ENCODE peak calls at places on chromosomes 16 and 17, in five cellular contexts. One of them, this sample, is unnamed.

GRCh38 chr17:56973520-56973919 is 4.4 kb upstream of the SCPEP1 start:
- DNase-seq in HL-60: no peak
- DNase-seq in spleen: no peak
- DNase-seq in transverse colon: no peak
- DNase-seq in HCT116: no peak
- DNase-seq in this sample: no peak

GRCh38 chr17:45895304-45895968 is 1.1 kb downstream of the MAPT start:
- DNase-seq in HL-60: no peak
- DNase-seq in spleen: no peak
- DNase-seq in transverse colon: no peak
- DNase-seq in HCT116: no peak
- DNase-seq in this sample: no peak

GRCh38 chr16:70468776-70469525 is 14.6 kb downstream of the FCSK start:
- DNase-seq in HL-60: no peak
- DNase-seq in spleen: no peak
- DNase-seq in transverse colon: no peak
- DNase-seq in HCT116: no peak
- DNase-seq in this sample: no peak

GRCh38 chr17:77371117-77371887 is 230.5 kb downstream of the SEC14L1 start:
- DNase-seq in HL-60: no peak
- DNase-seq in spleen: peak; percentile 72
- DNase-seq in transverse colon: no peak
- DNase-seq in HCT116: no peak
- DNase-seq in this sample: no peak

GRCh38 chr16:85204242-85205010 is 92.2 kb upstream of the CIBAR2 start:
- DNase-seq in HL-60: no peak
- DNase-seq in spleen: no peak
- DNase-seq in transverse colon: no peak
- DNase-seq in HCT116: no peak
- DNase-seq in this sample: no peak

GRCh38 chr17:71724339-71724738 is 396.5 kb upstream of the SOX9 start:
- DNase-seq in HL-60: no peak
- DNase-seq in spleen: no peak
- DNase-seq in transverse colon: no peak
- DNase-seq in HCT116: no peak
- DNase-seq in this sample: no peak

GRCh38 chr16:47392114-47392513 is 68.7 kb downstream of the ITFG1 start:
- DNase-seq in HL-60: peak; percentile 87
- DNase-seq in spleen: no peak
- DNase-seq in transverse colon: no peak
- DNase-seq in HCT116: peak; percentile 31
- DNase-seq in this sample: no peak

GRCh38 chr17:68514809-68515208 is 2.6 kb downstream of the PRKAR1A start:
- DNase-seq in HL-60: no peak
- DNase-seq in spleen: no peak
- DNase-seq in transverse colon: no peak
- DNase-seq in HCT116: no peak
- DNase-seq in this sample: no peak

GRCh38 chr16:9570521-9570920 is 479.1 kb downstream of the HAPSTR1 start:
- DNase-seq in HL-60: no peak
- DNase-seq in spleen: no peak
- DNase-seq in transverse colon: no peak
- DNase-seq in HCT116: no peak
- DNase-seq in this sample: no peak

GRCh38 chr17:12568358-12569251 is 97.1 kb upstream of the MYOCD start:
- DNase-seq in HL-60: no peak
- DNase-seq in spleen: no peak
- DNase-seq in transverse colon: no peak
- DNase-seq in HCT116: no peak
- DNase-seq in this sample: no peak

GRCh38 chr17:33982872-33983271 is 272.2 kb upstream of the CCL2 start:
- DNase-seq in HL-60: no peak
- DNase-seq in spleen: no peak
- DNase-seq in transverse colon: no peak
- DNase-seq in HCT116: no peak
- DNase-seq in this sample: no peak

GRCh38 chr17:48542956-48543853 is 1.7 kb downstream of the HOXB2 start:
- DNase-seq in HL-60: no peak
- DNase-seq in spleen: no peak
- DNase-seq in transverse colon: peak; percentile 57
- DNase-seq in HCT116: no peak
- DNase-seq in this sample: peak; percentile 63

GRCh38 chr17:5584971-5585794 is 874 bp upstream of the NLRP1 start:
- DNase-seq in HL-60: peak; percentile 6
- DNase-seq in spleen: no peak
- DNase-seq in transverse colon: no peak
- DNase-seq in HCT116: no peak
- DNase-seq in this sample: no peak

GRCh38 chr16:15575293-15576049 is 67.5 kb downstream of the MARF1 start:
- DNase-seq in HL-60: no peak
- DNase-seq in spleen: no peak
- DNase-seq in transverse colon: no peak
- DNase-seq in HCT116: no peak
- DNase-seq in this sample: no peak

GRCh38 chr17:44260296-44260695 is 7.6 kb downstream of the SLC4A1 start:
- DNase-seq in HL-60: no peak
- DNase-seq in spleen: no peak
- DNase-seq in transverse colon: no peak
- DNase-seq in HCT116: no peak
- DNase-seq in this sample: no peak

GRCh38 chr17:64459284-64459747 is 10.4 kb downstream of the MILR1 start:
- DNase-seq in HL-60: no peak
- DNase-seq in spleen: no peak
- DNase-seq in transverse colon: peak; percentile 11
- DNase-seq in HCT116: peak; percentile 59
- DNase-seq in this sample: no peak

GRCh38 chr16:5024632-5025031 is 9.1 kb downstream of the NAGPA start:
- DNase-seq in HL-60: no peak
- DNase-seq in spleen: no peak
- DNase-seq in transverse colon: peak; percentile 44
- DNase-seq in HCT116: peak; percentile 24
- DNase-seq in this sample: no peak

GRCh38 chr17:67449885-67450755 is 73.0 kb downstream of the PITPNC1 start:
- DNase-seq in HL-60: no peak
- DNase-seq in spleen: no peak
- DNase-seq in transverse colon: no peak
- DNase-seq in HCT116: no peak
- DNase-seq in this sample: no peak

GRCh38 chr17:48492401-48493298 is 38.2 kb downstream of the HOXB1 start:
- DNase-seq in HL-60: no peak
- DNase-seq in spleen: peak; percentile 89
- DNase-seq in transverse colon: peak; percentile 80
- DNase-seq in HCT116: no peak
- DNase-seq in this sample: peak; percentile 76

GRCh38 chr17:61467416-61468262 is 15.4 kb downstream of the TBX4 start:
- DNase-seq in HL-60: no peak
- DNase-seq in spleen: peak; percentile 71
- DNase-seq in transverse colon: peak; percentile 32
- DNase-seq in HCT116: peak; percentile 59
- DNase-seq in this sample: no peak

GRCh38 chr17:3008336-3009279 is 54.8 kb downstream of the OR1D5 start:
- DNase-seq in HL-60: no peak
- DNase-seq in spleen: peak; percentile 59
- DNase-seq in transverse colon: no peak
- DNase-seq in HCT116: no peak
- DNase-seq in this sample: no peak

GRCh38 chr17:30344283-30345088 is 10.6 kb upstream of the TMIGD1 start:
- DNase-seq in HL-60: peak; percentile 94
- DNase-seq in spleen: no peak
- DNase-seq in transverse colon: peak; percentile 72
- DNase-seq in HCT116: no peak
- DNase-seq in this sample: no peak

GRCh38 chr16:70646260-70647241 is at the start of gene IL34:
- DNase-seq in HL-60: no peak
- DNase-seq in spleen: peak; percentile 79
- DNase-seq in transverse colon: no peak
- DNase-seq in HCT116: no peak
- DNase-seq in this sample: no peak

GRCh38 chr17:14919580-14920160 is 345.5 kb downstream of the PMP22 start:
- DNase-seq in HL-60: no peak
- DNase-seq in spleen: no peak
- DNase-seq in transverse colon: no peak
- DNase-seq in HCT116: no peak
- DNase-seq in this sample: no peak

GRCh38 chr17:17880577-17881196 is 43.9 kb upstream of the SREBF1 start:
- DNase-seq in HL-60: no peak
- DNase-seq in spleen: no peak
- DNase-seq in transverse colon: no peak
- DNase-seq in HCT116: no peak
- DNase-seq in this sample: no peak

GRCh38 chr17:17876959-17877547 is 40.3 kb upstream of the SREBF1 start:
- DNase-seq in HL-60: no peak
- DNase-seq in spleen: no peak
- DNase-seq in transverse colon: no peak
- DNase-seq in HCT116: no peak
- DNase-seq in this sample: peak; percentile 36

GRCh38 chr17:17874478-17874877 is 37.7 kb upstream of the SREBF1 start:
- DNase-seq in HL-60: no peak
- DNase-seq in spleen: no peak
- DNase-seq in transverse colon: no peak
- DNase-seq in HCT116: no peak
- DNase-seq in this sample: no peak

GRCh38 chr17:17873450-17873991 is 36.7 kb upstream of the SREBF1 start:
- DNase-seq in HL-60: no peak
- DNase-seq in spleen: no peak
- DNase-seq in transverse colon: no peak
- DNase-seq in HCT116: no peak
- DNase-seq in this sample: no peak

GRCh38 chr17:17877548-17878358 is 41.0 kb upstream of the SREBF1 start:
- DNase-seq in HL-60: no peak
- DNase-seq in spleen: peak; percentile 82
- DNase-seq in transverse colon: peak; percentile 55
- DNase-seq in HCT116: no peak
- DNase-seq in this sample: peak; percentile 61
- TF ChIP-seq CTCF in HL-60: no peak
- TF ChIP-seq CTCF in spleen: no peak
- TF ChIP-seq CTCF in transverse colon: no peak
- TF ChIP-seq CTCF in HCT116: no peak
- TF ChIP-seq CTCF in this sample: no peak

DNA sequence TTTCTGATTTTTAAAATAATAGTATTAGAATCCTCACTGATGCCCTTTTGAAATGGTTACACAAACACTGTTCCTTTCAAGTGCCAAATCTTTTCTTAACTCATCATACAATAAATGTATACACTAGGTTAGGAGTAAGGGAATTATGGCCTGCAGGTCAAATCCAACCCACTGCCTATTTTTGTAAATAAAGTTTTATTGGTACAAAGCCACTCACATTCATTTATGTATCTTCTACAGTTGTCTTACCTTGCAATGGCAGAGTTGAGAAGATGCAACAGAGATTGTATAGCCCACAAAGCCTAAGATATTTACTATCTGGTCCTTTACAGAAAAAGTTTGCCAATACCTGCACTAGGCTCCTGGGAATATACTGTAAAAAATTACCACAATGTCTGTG is 47.8 kb downstream of the IKZF3 start:
- DNase-seq in HL-60: no peak
- DNase-seq in spleen: no peak
- DNase-seq in transverse colon: no peak
- DNase-seq in HCT116: no peak
- DNase-seq in this sample: no peak
- H3K27me3 ChIP-seq in HL-60: no peaks in the 10 kb centered on the region
- H3K27me3 ChIP-seq in spleen: no peaks in the 10 kb centered on the region
- H3K27me3 ChIP-seq in transverse colon: peaks cover 29% of the 10 kb centered on the region
- H3K27me3 ChIP-seq in HCT116: no peaks in the 10 kb centered on the region
- H3K27me3 ChIP-seq in this sample: no peaks in the 10 kb centered on the region

GRCh38 chr17:81295031-81295677 is at the start of gene SLC38A10:
- DNase-seq in HL-60: peak; percentile 95
- DNase-seq in spleen: peak; percentile 99
- DNase-seq in transverse colon: peak; percentile 95
- DNase-seq in HCT116: peak; percentile 73
- DNase-seq in this sample: peak; percentile 91
- TF ChIP-seq POLR2AphosphoS5 in HL-60: peak; percentile 89
- TF ChIP-seq POLR2AphosphoS5 in spleen: peak; percentile 99
- TF ChIP-seq POLR2AphosphoS5 in transverse colon: peak; percentile 99
- TF ChIP-seq POLR2AphosphoS5 in HCT116: peak; percentile 99
- TF ChIP-seq POLR2AphosphoS5 in this sample: peak; percentile 98

GRCh38 chr17:50060951-50061712 is 5.2 kb downstream of the ITGA3 start:
- DNase-seq in HL-60: no peak
- DNase-seq in spleen: peak; percentile 71
- DNase-seq in transverse colon: peak; percentile 73
- DNase-seq in HCT116: no peak
- DNase-seq in this sample: no peak
- TF ChIP-seq CTCF in HL-60: no peak
- TF ChIP-seq CTCF in spleen: no peak
- TF ChIP-seq CTCF in transverse colon: no peak
- TF ChIP-seq CTCF in HCT116: no peak
- TF ChIP-seq CTCF in this sample: no peak

GRCh38 chr16:67170168-67170947 is at the start of gene NOL3:
- DNase-seq in HL-60: no peak
- DNase-seq in spleen: peak; percentile 89
- DNase-seq in transverse colon: peak; percentile 88
- DNase-seq in HCT116: no peak
- DNase-seq in this sample: peak; percentile 76
- H3K27me3 ChIP-seq in HL-60: peaks cover 63% of the 10 kb centered on the region
- H3K27me3 ChIP-seq in spleen: no peaks in the 10 kb centered on the region
- H3K27me3 ChIP-seq in transverse colon: peaks cover 16% of the 10 kb centered on the region
- H3K27me3 ChIP-seq in HCT116: no peaks in the 10 kb centered on the region
- H3K27me3 ChIP-seq in this sample: no peaks in the 10 kb centered on the region

GRCh38 chr17:42908872-42909700 is 8.5 kb downstream of the G6PC1 start:
- DNase-seq in HL-60: no peak
- DNase-seq in spleen: no peak
- DNase-seq in transverse colon: no peak
- DNase-seq in HCT116: no peak
- DNase-seq in this sample: no peak

GRCh38 chr17:42901535-42902229 is 1.1 kb downstream of the G6PC1 start:
- DNase-seq in HL-60: no peak
- DNase-seq in spleen: no peak
- DNase-seq in transverse colon: no peak
- DNase-seq in HCT116: no peak
- DNase-seq in this sample: no peak

GRCh38 chr17:42904110-42904469 is 3.5 kb downstream of the G6PC1 start:
- DNase-seq in HL-60: no peak
- DNase-seq in spleen: no peak
- DNase-seq in transverse colon: no peak
- DNase-seq in HCT116: no peak
- DNase-seq in this sample: no peak

GRCh38 chr17:42906772-42907171 is 6.2 kb downstream of the G6PC1 start:
- DNase-seq in HL-60: peak; percentile 35
- DNase-seq in spleen: no peak
- DNase-seq in transverse colon: no peak
- DNase-seq in HCT116: no peak
- DNase-seq in this sample: no peak
- TF ChIP-seq POLR2AphosphoS5 in HL-60: no peak
- TF ChIP-seq POLR2AphosphoS5 in spleen: no peak
- TF ChIP-seq POLR2AphosphoS5 in transverse colon: no peak
- TF ChIP-seq POLR2AphosphoS5 in HCT116: no peak
- TF ChIP-seq POLR2AphosphoS5 in this sample: no peak

This sample was measured in breast epithelium.